ENCODE peak calls at places on chromosome X, in seven cellular contexts. N is GF-D8; V is T-cell; O is SW 1271; X is HFF-Myc; B is stimulated activated CD8-positive, alpha-beta memory T cell treated with anti-CD3 and anti-CD28 coated beads, Interleukin-4, amount 100 ng/mL, for 4 hours; I is HFFc6. P is an unnamed sample.

GRCh38 chrX:40855411-40855810 is 120.1 kb upstream of the MED14 start:
- DNase-seq in O (no peak), B (no peak), V (no peak), I (peak), X (no peak), N (no peak), P (no peak)

GRCh38 chrX:69031181-69031580 is 134.1 kb downstream of the PJA1 start:
- DNase-seq in B (no peak), I (no peak), O (no peak), V (no peak), N (no peak), X (no peak), P (peak)

GRCh38 chrX:30060718-30061117 is 154.6 kb upstream of the MAGEB2 start:
- DNase-seq in X (no peak), V (no peak), B (no peak), N (no peak), O (no peak), I (peak), P (peak)

GRCh38 chrX:154596290-154596929 is 11.5 kb downstream of the CTAG1A start:
- DNase-seq in N (no peak), V (no peak), B (no peak), O (peak), I (peak), X (no peak), P (no peak)

GRCh38 chrX:96464880-96465558 is 219.6 kb upstream of the DIAPH2 start:
- DNase-seq in N (no peak), O (no peak), V (no peak), X (no peak), B (no peak), I (no peak), P (no peak)

GRCh38 chrX:19602866-19603620 is 87.7 kb upstream of the MAP3K15 start:
- DNase-seq in X (no peak), I (peak), V (no peak), B (no peak), N (no peak), O (peak), P (no peak)

GRCh38 chrX:56812515-56813105 is 83.6 kb downstream of the NBDY start:
- DNase-seq in V (peak), B (no peak), X (no peak), I (no peak), N (no peak), O (no peak), P (no peak)

GRCh38 chrX:68693481-68694410 is 46.3 kb downstream of the STARD8 start:
- DNase-seq in V (no peak), X (no peak), B (no peak), O (no peak), N (peak), I (peak), P (peak)

GRCh38 chrX:135520022-135520552 is 373 bp upstream of the INTS6L start:
- DNase-seq in O (no peak), X (no peak), I (peak), V (no peak), B (no peak), N (no peak), P (peak)

GRCh38 chrX:102546818-102547493 is 30.4 kb upstream of the TMSB15A start:
- DNase-seq in O (no peak), B (no peak), N (no peak), V (no peak), X (no peak), I (no peak), P (no peak)

GRCh38 chrX:118181030-118181429 is 64.4 kb upstream of the KLHL13 start:
- DNase-seq in B (no peak), O (no peak), I (no peak), N (no peak), V (no peak), X (no peak), P (no peak)

GRCh38 chrX:2820131-2820771 is 8.5 kb upstream of the GYG2 start:
- DNase-seq in O (no peak), B (no peak), I (no peak), X (no peak), V (no peak), N (no peak), P (no peak)

GRCh38 chrX:19990519-19991349 is at the start of gene BCLAF3:
- DNase-seq in B (peak), X (peak), O (peak), V (peak), N (peak), I (peak), P (peak)

GRCh38 chrX:29257516-29257915 is 670.3 kb downstream of the IL1RAPL1 start:
- DNase-seq in I (no peak), O (no peak), N (no peak), B (no peak), X (no peak), V (no peak), P (no peak)

GRCh38 chrX:19303216-19303880 is 40.4 kb upstream of the PDHA1 start:
- DNase-seq in X (no peak), B (no peak), I (peak), N (no peak), O (no peak), V (no peak), P (peak)

GRCh38 chrX:153926863-153927685 is 1.0 kb upstream of the ARHGAP4 start:
- DNase-seq in O (no peak), B (peak), I (no peak), V (peak), X (no peak), N (peak), P (peak)

GRCh38 chrX:120426599-120426998 is 42.5 kb downstream of the LAMP2 start:
- DNase-seq in N (no peak), X (no peak), O (no peak), I (no peak), B (no peak), V (no peak), P (no peak)

GRCh38 chrX:49761481-49761880 is 65.7 kb upstream of the PAGE1 start:
- DNase-seq in V (no peak), N (no peak), B (no peak), X (no peak), I (no peak), O (no peak), P (peak)

GRCh38 chrX:132382068-132382467 is 106.8 kb downstream of the MBNL3 start:
- DNase-seq in O (no peak), B (no peak), N (no peak), I (no peak), V (no peak), X (no peak), P (no peak)

P was measured in DMS53.